ENCODE peak calls at places on chromosome 12, in nine cellular contexts. K is A549, G is lung, X is thyroid gland, V is PC-3, F is mammary epithelial cell, C is IMR-90, Y is breast epithelium, P is GM23338. N is an unnamed sample. For H3K4me1, the result is how much of the 10 kb centered on the place peaks cover.

GRCh38 chr12:110745632-110746284 is 3.1 kb upstream of the PPP1CC start:
- DNase-seq in G (no peak), C (no peak), F (peak), K (no peak), X (no peak), V (no peak), Y (no peak), P (no peak), N (no peak)

GRCh38 chr12:51911788-51912711 is 4.7 kb downstream of the ACVRL1 start:
- DNase-seq in P (peak), C (peak), Y (no peak), F (no peak), V (no peak), G (peak), K (no peak), X (no peak), N (peak)

GRCh38 chr12:49014547-49014946 is 4.0 kb downstream of the PRKAG1 start:
- DNase-seq in F (peak), V (peak), Y (no peak), K (no peak), G (no peak), C (peak), X (no peak), P (peak), N (no peak)

GRCh38 chr12:62866451-62867082 is 68.4 kb downstream of the PPM1H start:
- DNase-seq in P (peak), V (peak), X (no peak), K (peak), Y (no peak), G (no peak), C (peak), F (peak), N (no peak)

GRCh38 chr12:71688961-71689570 is 3.2 kb downstream of the TMEM19 start:
- DNase-seq in Y (no peak), C (no peak), V (no peak), P (no peak), K (no peak), X (no peak), F (no peak), G (no peak), N (no peak)

GRCh38 chr12:88235183-88235833 is 93.2 kb downstream of the TMTC3 start:
- DNase-seq in V (no peak), F (no peak), C (no peak), P (no peak), X (no peak), K (no peak), Y (no peak), G (no peak), N (no peak)

GRCh38 chr12:252634-253033 is 10.0 kb downstream of the SLC6A13 start:
- DNase-seq in Y (no peak), C (no peak), G (peak), X (peak), K (no peak), F (no peak), V (no peak), P (no peak), N (no peak)

GRCh38 chr12:53299101-53299453 is 418 bp upstream of the MYG1 start:
- DNase-seq in G (peak), X (no peak), F (peak), C (peak), Y (no peak), P (no peak), V (peak), K (peak), N (no peak)

GRCh38 chr12:53174881-53175491 is 5.5 kb upstream of the ZNF740 start:
- DNase-seq in K (peak), X (no peak), V (peak), P (peak), C (peak), F (no peak), Y (peak), G (no peak), N (peak)

GRCh38 chr12:42590324-42590934 is 883 bp upstream of the PRICKLE1 start:
- DNase-seq in P (peak), K (peak), G (no peak), F (peak), Y (no peak), C (no peak), X (peak), V (peak), N (peak)

GRCh38 chr12:25986169-25986568 is 27.7 kb downstream of the RASSF8 start:
- DNase-seq in C (no peak), F (no peak), V (no peak), P (no peak), G (no peak), K (no peak), X (no peak), Y (no peak), N (no peak)

GRCh38 chr12:51971679-51972423 is 20.4 kb downstream of the ACVR1B start:
- DNase-seq in C (no peak), X (no peak), K (no peak), V (no peak), Y (no peak), G (no peak), F (no peak), P (no peak), N (no peak)

GRCh38 chr12:89707623-89707991 is 1.0 kb downstream of the ATP2B1 start:
- DNase-seq in C (no peak), Y (no peak), P (peak), V (no peak), K (no peak), G (no peak), F (peak), X (no peak), N (peak)

GRCh38 chr12:6775775-6776174 is 3.5 kb downstream of the LAG3 start:
- DNase-seq in Y (no peak), C (no peak), X (no peak), K (no peak), P (no peak), G (no peak), F (no peak), V (no peak), N (no peak)

GRCh38 chr12:79706676-79707075 is 15.9 kb upstream of the PAWR start:
- DNase-seq in C (no peak), X (no peak), G (no peak), K (no peak), V (peak), P (no peak), F (peak), Y (no peak), N (no peak)

GRCh38 chr12:20523658-20524057 is 155.3 kb downstream of the PDE3A start:
- DNase-seq in G (no peak), Y (no peak), K (no peak), P (no peak), X (no peak), C (peak), F (no peak), V (no peak), N (no peak)

GRCh38 chr12:52037248-52037861 is 13.9 kb upstream of the NR4A1 start:
- DNase-seq in P (peak), X (peak), G (no peak), F (no peak), V (peak), C (peak), K (no peak), Y (peak), N (no peak)

GRCh38 chr12:9925746-9926393 is 6.3 kb downstream of the CLEC2A start:
- DNase-seq in K (peak), G (no peak), X (no peak), Y (no peak), P (peak), V (peak), F (peak), C (peak), N (no peak)

GRCh38 chr12:54558759-54559158 is 9.4 kb downstream of the PDE1B start:
- DNase-seq in P (no peak), F (no peak), C (no peak), Y (no peak), K (no peak), X (no peak), G (no peak), V (no peak), N (no peak)

GRCh38 chr12:94677778-94678177 is 27.4 kb upstream of the TMCC3 start:
- DNase-seq in V (peak), F (peak), X (peak), Y (no peak), G (no peak), K (no peak), P (no peak), C (no peak), N (no peak)

GRCh38 chr12:15526033-15526432 is 203.7 kb downstream of the PTPRO start:
- DNase-seq in P (peak), F (peak), V (no peak), K (no peak), X (no peak), Y (no peak), C (no peak), G (no peak), N (no peak)

GRCh38 chr12:102514696-102515095 is 34.3 kb upstream of the IGF1 start:
- DNase-seq in X (peak), K (no peak), F (no peak), Y (no peak), V (no peak), C (no peak), G (no peak), P (no peak), N (no peak)

GRCh38 chr12:87661770-87662402 is 367.3 kb downstream of the C12orf50 start:
- DNase-seq in C (peak), Y (no peak), G (no peak), K (no peak), V (peak), P (no peak), F (no peak), X (no peak), N (no peak)

GRCh38 chr12:56990648-56991318 is 15.6 kb downstream of the ZBTB39 start:
- DNase-seq in P (no peak), X (no peak), C (no peak), G (no peak), F (no peak), Y (no peak), K (no peak), V (no peak), N (peak)

GRCh38 chr12:104291867-104292524 is 11.5 kb upstream of the EID3 start:
- DNase-seq in X (no peak), V (peak), C (no peak), P (peak), K (no peak), G (no peak), Y (no peak), F (no peak), N (no peak)

GRCh38 chr12:50019524-50019923 is 5.8 kb downstream of the RACGAP1 start:
- DNase-seq in K (no peak), P (no peak), V (no peak), X (no peak), G (no peak), F (no peak), C (no peak), Y (no peak), N (no peak)

GRCh38 chr12:14902465-14902864 is 16.8 kb upstream of the MGP start:
- DNase-seq in K (no peak), X (no peak), Y (no peak), G (no peak), P (no peak), C (peak), V (no peak), F (no peak), N (no peak)

GRCh38 chr12:121452356-121453021 is 52.6 kb downstream of the RNF34 start:
- DNase-seq in X (no peak), Y (no peak), C (no peak), P (no peak), K (no peak), F (peak), V (no peak), G (no peak), N (peak)

GRCh38 chr12:14935031-14935430 is 3.3 kb downstream of the ERP27 start:
- DNase-seq in V (peak), C (no peak), G (no peak), P (no peak), F (no peak), K (no peak), X (no peak), Y (no peak), N (peak)

GRCh38 chr12:56151672-56152131 is 685 bp upstream of the MYL6B start:
- DNase-seq in Y (peak), F (peak), C (no peak), G (peak), P (peak), V (peak), X (peak), K (peak), N (peak)

GRCh38 chr12:32947203-32947795 is 50.7 kb upstream of the PKP2 start:
- DNase-seq in P (peak), F (peak), G (no peak), V (peak), Y (no peak), X (no peak), C (no peak), K (peak), N (no peak)

GRCh38 chr12:7019043-7019569 is 830 bp upstream of the LPCAT3 start:
- DNase-seq in X (no peak), K (no peak), P (peak), C (no peak), Y (no peak), F (no peak), G (no peak), V (no peak), N (no peak)

GRCh38 chr12:712172-712863 is 40.1 kb upstream of the WNK1 start:
- DNase-seq in X (no peak), C (peak), Y (no peak), F (peak), P (no peak), K (no peak), G (no peak), V (no peak), N (no peak)

GRCh38 chr12:77925536-77926108 is 94.9 kb downstream of the NAV3 start:
- DNase-seq in C (peak), X (peak), G (peak), K (peak), V (peak), F (peak), Y (peak), P (peak), N (peak)
- H3K4me3 ChIP-seq in C (no peak), X (no peak), G (no peak), K (no peak), V (no peak), F (no peak), Y (peak), P (no peak), N (no peak)

DNA sequence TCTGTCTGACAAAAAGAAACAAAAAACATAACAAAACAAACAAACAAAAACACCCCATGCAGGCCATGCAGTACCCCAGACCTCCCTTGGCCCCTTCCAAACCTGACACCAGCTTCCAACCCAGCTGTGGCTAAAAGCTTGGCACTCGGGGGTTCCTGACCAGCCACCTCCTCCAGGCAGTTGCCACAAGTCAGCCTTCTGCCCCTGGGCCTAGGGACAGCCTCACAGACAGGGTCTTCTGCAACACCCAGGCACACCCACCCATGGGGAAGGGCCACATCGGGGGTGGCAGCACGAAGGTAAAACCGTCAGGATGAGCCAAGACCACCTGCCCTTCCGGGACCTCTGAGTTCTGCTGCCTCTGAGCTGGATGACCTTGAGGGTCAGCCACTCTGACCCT is 10.7 kb upstream of the TMEM119 start:
- DNase-seq in P (no peak), G (no peak), C (no peak), F (no peak), V (no peak), X (no peak), Y (no peak), K (no peak), N (no peak)
- TF ChIP-seq CTCF in P (no peak), G (no peak), C (no peak), F (no peak), V (no peak), X (no peak), Y (no peak), K (no peak), N (no peak)

GRCh38 chr12:2290091-2290490 is 237.3 kb downstream of the CACNA1C start:
- DNase-seq in V (no peak), P (no peak), K (no peak), F (no peak), Y (no peak), G (no peak), C (no peak), X (no peak), N (no peak)

GRCh38 chr12:2288875-2289274 is 236.1 kb downstream of the CACNA1C start:
- DNase-seq in G (no peak), X (no peak), C (no peak), Y (no peak), P (no peak), K (no peak), V (no peak), F (no peak), N (no peak)

GRCh38 chr12:2290516-2291065 is 237.8 kb downstream of the CACNA1C start:
- DNase-seq in G (no peak), X (no peak), C (no peak), P (no peak), V (no peak), Y (no peak), K (no peak), F (no peak), N (no peak)

GRCh38 chr12:2288471-2288870 is 235.7 kb downstream of the CACNA1C start:
- DNase-seq in G (no peak), K (no peak), V (no peak), C (no peak), P (no peak), F (no peak), Y (no peak), X (no peak), N (no peak)

GRCh38 chr12:2289525-2289924 is 236.7 kb downstream of the CACNA1C start:
- DNase-seq in F (no peak), X (no peak), Y (no peak), V (no peak), G (no peak), C (no peak), K (no peak), P (no peak), N (no peak)
- H3K4me1 ChIP-seq in F (under half), X (under half), Y (under half), V (under half), G (under half), C (under half), K (under half), P (under half), N (under half)

GRCh38 chr12:106135075-106135474 is 3.7 kb downstream of the NUAK1 start:
- DNase-seq in G (no peak), C (peak), V (peak), K (no peak), F (no peak), X (peak), Y (no peak), P (no peak), N (no peak)

GRCh38 chr12:106134294-106134949 is 4.3 kb downstream of the NUAK1 start:
- DNase-seq in Y (no peak), V (no peak), P (no peak), X (no peak), C (no peak), G (no peak), F (no peak), K (no peak), N (no peak)

GRCh38 chr12:106137456-106138278 is 1.1 kb downstream of the NUAK1 start:
- DNase-seq in P (no peak), K (no peak), F (no peak), V (no peak), X (no peak), G (no peak), C (peak), Y (no peak), N (no peak)

GRCh38 chr12:106136263-106136662 is 2.5 kb downstream of the NUAK1 start:
- DNase-seq in F (peak), G (peak), X (peak), V (peak), K (peak), C (peak), Y (peak), P (peak), N (peak)

GRCh38 chr12:106135781-106136180 is 3.0 kb downstream of the NUAK1 start:
- DNase-seq in P (no peak), K (no peak), Y (no peak), F (peak), X (peak), G (no peak), V (peak), C (peak), N (no peak)
- H3K4me3 ChIP-seq in P (peak), K (peak), Y (peak), F (peak), X (no peak), G (no peak), V (peak), C (peak), N (no peak)

GRCh38 chr12:128583453-128583852 is 240.3 kb downstream of the SLC15A4 start:
- DNase-seq in C (no peak), X (no peak), Y (no peak), F (no peak), K (no peak), V (no peak), G (no peak), P (peak), N (no peak)
- TF ChIP-seq CTCF in C (no peak), X (no peak), Y (no peak), F (no peak), K (no peak), V (peak), G (no peak), P (peak), N (no peak)